ENCODE peak calls at places on chromosomes 2 and 18, in five cellular contexts. H, W, I, R and U are unnamed samples.

GRCh38 chr2:71559080-71559827 is 105.9 kb downstream of the DYSF start:
- DNase-seq in H (no peak), W (no peak), R (no peak), I (no peak), U (no peak)

GRCh38 chr18:55334875-55335274 is 253.1 kb downstream of the TCF4 start:
- DNase-seq in R (no peak), H (no peak), W (no peak), I (no peak), U (no peak)

GRCh38 chr2:109604597-109604996 is 9.2 kb downstream of the SEPTIN10 start:
- DNase-seq in H (no peak), I (peak; percentile 87), W (no peak), R (no peak), U (no peak)

GRCh38 chr2:121617042-121617599 is 32.1 kb downstream of the CLASP1 start:
- DNase-seq in H (no peak), W (no peak), I (no peak), R (peak; percentile 12), U (no peak)

GRCh38 chr2:172101008-172101706 is 1.5 kb downstream of the DLX2 start:
- DNase-seq in R (no peak), I (no peak), H (no peak), W (no peak), U (peak; percentile 62)

GRCh38 chr2:236661064-236661761 is 91.6 kb downstream of the ACKR3 start:
- DNase-seq in W (no peak), R (no peak), I (no peak), H (no peak), U (no peak)

GRCh38 chr2:195319112-195319460 is 337.9 kb upstream of the SLC39A10 start:
- DNase-seq in W (no peak), R (no peak), H (no peak), I (no peak), U (no peak)

GRCh38 chr18:74196220-74197119 is 48.1 kb downstream of the TIMM21 start:
- DNase-seq in H (no peak), I (peak; percentile 42), R (peak; percentile 62), W (peak; percentile 68), U (no peak)

GRCh38 chr2:26772064-26773001 is 8.2 kb downstream of the SLC35F6 start:
- DNase-seq in I (no peak), W (peak; percentile 57), H (no peak), R (no peak), U (no peak)

GRCh38 chr2:206700141-206700540 is 18.1 kb downstream of the DYTN start:
- DNase-seq in H (no peak), R (no peak), W (no peak), I (no peak), U (no peak)

GRCh38 chr2:209682646-209683045 is 89.0 kb upstream of the UNC80 start:
- DNase-seq in I (no peak), R (no peak), H (no peak), W (no peak), U (no peak)

GRCh38 chr2:240344904-240345303 is 90.6 kb upstream of the GPC1 start:
- DNase-seq in H (no peak), R (no peak), I (no peak), W (no peak), U (no peak)

GRCh38 chr2:227509824-227510619 is 38.1 kb downstream of the AGFG1 start:
- DNase-seq in W (no peak), R (no peak), I (peak; percentile 59), H (no peak), U (no peak)

GRCh38 chr2:219947575-219947974 is 320.1 kb downstream of the SLC4A3 start:
- DNase-seq in H (no peak), R (no peak), W (no peak), I (no peak), U (no peak)

GRCh38 chr2:234095301-234095700 is 44.8 kb downstream of the SPP2 start:
- DNase-seq in H (no peak), W (no peak), I (no peak), R (no peak), U (no peak)

GRCh38 chr18:34643982-34644381 is 66.1 kb upstream of the DTNA start:
- DNase-seq in R (no peak), H (no peak), I (no peak), W (no peak), U (no peak)
- TF ChIP-seq SP1 in R (no peak), H (no peak), I (no peak), W (no peak), U (no peak)

GRCh38 chr2:47499621-47500309 is 96.8 kb downstream of the MSH2 start:
- DNase-seq in I (no peak), H (no peak), R (no peak), W (no peak), U (no peak)
- TF ChIP-seq SP1 in I (no peak), H (no peak), R (no peak), W (no peak), U (no peak)

GRCh38 chr2:163157891-163158511 is 319.4 kb upstream of the KCNH7 start:
- DNase-seq in R (no peak), H (no peak), W (no peak), I (no peak), U (no peak)
- TF ChIP-seq SP1 in R (no peak), H (no peak), W (no peak), I (no peak), U (no peak)

GRCh38 chr2:79935771-79936657 is 368.5 kb downstream of the LRRTM1 start:
- DNase-seq in R (peak; percentile 62), I (no peak), W (peak; percentile 20), H (peak; percentile 67), U (peak; percentile 29)
- TF ChIP-seq SP1 in R (no peak), I (no peak), W (no peak), H (no peak), U (no peak)

DNA sequence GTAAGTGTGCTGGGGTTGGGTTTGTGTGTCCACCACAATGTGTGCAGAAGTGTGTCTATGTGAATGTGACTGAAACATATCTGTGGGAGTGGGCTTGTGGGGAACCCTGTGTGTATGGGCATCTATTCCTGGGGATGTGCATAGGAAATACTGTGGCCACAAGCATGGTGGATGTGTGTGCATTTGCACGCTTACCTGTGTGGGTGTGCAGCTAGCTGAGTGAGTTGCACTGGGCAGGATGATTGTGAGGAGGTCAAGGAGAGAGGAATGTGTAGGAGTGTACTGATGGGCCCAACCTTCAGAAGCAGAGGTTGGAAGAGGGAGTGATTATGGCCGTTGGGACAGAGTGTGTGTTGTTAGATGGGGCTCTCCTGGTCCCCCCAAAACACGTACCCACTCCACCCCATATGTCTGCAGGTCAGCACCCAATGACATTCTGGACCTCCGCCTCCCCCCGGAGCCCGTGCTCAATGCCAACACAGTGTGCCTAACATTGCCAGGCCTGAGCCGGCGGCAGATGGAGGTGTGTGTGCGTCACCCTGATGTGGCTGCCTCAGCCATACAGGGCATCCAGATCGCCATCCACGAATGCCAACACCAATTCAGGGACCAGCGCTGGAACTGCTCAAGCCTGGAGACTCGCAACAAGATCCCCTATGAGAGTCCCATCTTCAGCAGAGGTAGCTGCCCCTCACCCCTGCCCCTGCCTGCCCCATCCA is 1.3 kb downstream of the WNT10A start:
- DNase-seq in I (no peak), R (no peak), H (no peak), W (no peak), U (no peak)
- TF ChIP-seq SP1 in I (no peak), R (no peak), H (no peak), W (no peak), U (no peak)

GRCh38 chr2:202545523-202545922 is 89.2 kb upstream of the FAM117B start:
- DNase-seq in W (no peak), I (no peak), H (no peak), R (no peak), U (no peak)

GRCh38 chr2:202542142-202542541 is 92.6 kb upstream of the FAM117B start:
- DNase-seq in R (no peak), I (no peak), W (no peak), H (no peak), U (no peak)

GRCh38 chr2:202545931-202546330 is 88.8 kb upstream of the FAM117B start:
- DNase-seq in W (no peak), R (no peak), H (no peak), I (no peak), U (no peak)

DNA sequence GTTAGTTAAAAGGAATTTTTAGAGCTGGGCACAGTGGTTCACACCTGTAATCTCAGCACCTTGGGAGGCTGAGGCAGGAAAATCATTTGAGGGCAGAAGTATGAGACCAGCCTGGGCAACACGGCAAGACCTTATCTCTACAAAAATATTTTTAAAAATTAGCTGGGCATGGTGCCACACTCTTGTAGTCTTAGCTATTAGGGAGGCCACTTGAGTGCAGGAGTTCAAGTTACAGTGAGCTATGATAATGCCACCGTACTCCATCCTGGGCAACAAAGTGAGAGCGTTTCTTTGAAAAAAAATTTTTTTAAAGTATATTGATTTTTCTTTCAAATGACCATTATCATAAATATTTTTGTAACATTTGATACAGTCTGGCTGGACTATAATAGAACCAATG is 93.6 kb upstream of the FAM117B start:
- DNase-seq in I (no peak), W (no peak), H (no peak), R (no peak), U (no peak)
- TF ChIP-seq SP1 in I (no peak), W (no peak), H (no peak), R (no peak), U (no peak)